ENCODE peak calls at places on chromosome 17, in five cellular contexts. P, W, A, Y and K are unnamed samples. For H3K36me3, the result is how much of the 10 kb centered on the place peaks cover.

GRCh38 chr17:74690409-74690825 is 22.3 kb downstream of the CD300LF start:
- DNase-seq in P (no peak), W (no peak), A (peak), Y (no peak), K (no peak)

GRCh38 chr17:73007447-73007846 is 85.0 kb downstream of the SLC39A11 start:
- DNase-seq in P (no peak), W (no peak), A (no peak), Y (peak), K (peak)

GRCh38 chr17:80277751-80278671 is 17.4 kb downstream of the RNF213 start:
- DNase-seq in P (no peak), W (no peak), A (peak), Y (no peak), K (no peak)

GRCh38 chr17:58710948-58711552 is 18.6 kb downstream of the RAD51C start:
- DNase-seq in P (no peak), W (no peak), A (peak), Y (peak), K (peak)

GRCh38 chr17:30369995-30370394 is 8.7 kb upstream of the CPD start:
- DNase-seq in P (peak), W (no peak), A (no peak), Y (no peak), K (no peak)

GRCh38 chr17:63113167-63113566 is 147.1 kb downstream of the TANC2 start:
- DNase-seq in P (no peak), W (no peak), A (no peak), Y (no peak), K (peak)

GRCh38 chr17:43769859-43770258 is 8.9 kb downstream of the DUSP3 start:
- DNase-seq in P (no peak), W (no peak), A (no peak), Y (no peak), K (no peak)

GRCh38 chr17:82668024-82668630 is 19.9 kb upstream of the WDR45B start:
- DNase-seq in P (no peak), W (no peak), A (no peak), Y (no peak), K (no peak)

GRCh38 chr17:80879723-80880649 is 111.7 kb upstream of the CHMP6 start:
- DNase-seq in P (no peak), W (no peak), A (no peak), Y (no peak), K (peak)

GRCh38 chr17:49624896-49625295 is 49.2 kb downstream of the NXPH3 start:
- DNase-seq in P (no peak), W (no peak), A (no peak), Y (no peak), K (no peak)

GRCh38 chr17:14212401-14212800 is 24.3 kb downstream of the CDRT15 start:
- DNase-seq in P (no peak), W (no peak), A (no peak), Y (no peak), K (no peak)

GRCh38 chr17:4023220-4023619 is 59.0 kb upstream of the ATP2A3 start:
- DNase-seq in P (no peak), W (no peak), A (no peak), Y (no peak), K (no peak)
- H3K36me3 ChIP-seq in P (under half), W (half or more), A (half or more), Y (half or more), K (under half)

DNA sequence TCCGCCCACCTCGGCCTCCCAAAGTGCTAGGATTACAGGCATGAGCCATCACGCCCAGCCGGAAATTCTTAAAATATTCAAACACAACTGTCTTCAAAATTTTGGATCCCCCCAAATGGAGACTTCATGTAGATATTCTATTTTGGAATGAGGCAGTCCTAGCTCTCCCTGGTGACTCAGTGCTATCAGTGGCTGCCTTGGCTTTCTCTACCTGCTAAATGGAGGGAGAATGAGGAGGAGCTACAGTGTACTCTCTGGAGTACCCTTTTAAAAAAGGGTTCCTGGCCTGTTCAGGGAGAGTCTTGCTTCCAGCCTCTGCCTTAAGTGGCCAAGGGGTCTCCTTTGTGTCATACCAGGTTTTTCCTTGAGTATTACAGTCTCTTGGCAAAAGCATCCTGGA is 10.8 kb downstream of the ALKBH5 start:
- DNase-seq in P (no peak), W (no peak), A (no peak), Y (no peak), K (no peak)
- H3K36me3 ChIP-seq in P (under half), W (under half), A (half or more), Y (half or more), K (half or more)

GRCh38 chr17:34997355-34997862 is 17.1 kb downstream of the LIG3 start:
- DNase-seq in P (no peak), W (no peak), A (peak), Y (peak), K (no peak)

GRCh38 chr17:34999456-34999855 is 19.1 kb downstream of the LIG3 start:
- DNase-seq in P (no peak), W (no peak), A (no peak), Y (no peak), K (no peak)

GRCh38 chr17:34996422-34997029 is 16.2 kb downstream of the LIG3 start:
- DNase-seq in P (no peak), W (no peak), A (no peak), Y (no peak), K (no peak)

GRCh38 chr17:35001549-35001948 is 21.2 kb downstream of the LIG3 start:
- DNase-seq in P (no peak), W (no peak), A (no peak), Y (no peak), K (no peak)

DNA sequence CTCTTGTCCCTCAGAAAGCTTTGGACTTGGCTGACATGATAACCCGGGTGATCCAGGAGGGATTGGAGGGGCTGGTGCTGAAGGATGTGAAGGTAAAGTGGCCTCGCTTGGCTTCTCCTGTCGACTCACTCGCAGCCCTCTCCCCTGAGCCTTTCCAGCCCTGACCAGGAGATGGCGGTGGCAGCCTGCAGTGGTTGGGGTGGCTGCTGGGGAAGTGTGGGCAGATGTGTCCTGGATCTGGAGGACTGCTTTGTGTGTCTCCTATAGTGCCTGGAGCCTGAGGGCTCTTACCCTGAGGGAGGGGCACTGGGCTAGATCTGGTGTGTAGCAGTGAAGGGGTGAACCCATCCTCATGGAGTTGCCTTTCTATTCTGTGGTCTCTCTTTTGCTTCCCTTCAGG is 17.9 kb downstream of the LIG3 start:
- DNase-seq in P (no peak), W (peak), A (peak), Y (peak), K (peak)
- H3K36me3 ChIP-seq in P (under half), W (half or more), A (under half), Y (half or more), K (half or more)

DNA sequence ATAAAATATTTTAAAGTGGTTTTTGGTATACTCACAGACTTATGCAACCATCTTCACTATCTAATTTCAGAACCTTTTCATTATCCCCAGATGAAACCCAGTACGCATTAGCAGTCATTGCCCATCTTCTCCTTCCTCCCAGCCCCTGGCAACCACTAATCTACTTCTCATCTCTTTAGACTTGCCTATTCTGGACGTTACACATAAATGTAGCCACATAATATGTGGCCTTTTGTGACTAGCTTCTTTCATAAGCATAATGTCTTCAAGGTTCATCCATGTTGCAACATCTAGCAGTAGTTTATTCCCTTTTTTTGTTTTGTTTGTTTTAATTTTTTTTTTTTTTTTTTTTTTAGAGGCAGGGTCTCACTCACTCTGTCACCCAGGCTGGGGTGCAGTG is 28.5 kb upstream of the C17orf107 start:
- DNase-seq in P (no peak), W (no peak), A (no peak), Y (no peak), K (no peak)
- H3K36me3 ChIP-seq in P (under half), W (under half), A (under half), Y (under half), K (under half)

GRCh38 chr17:47684535-47685193 is 9.3 kb upstream of the TBKBP1 start:
- DNase-seq in P (no peak), W (no peak), A (no peak), Y (no peak), K (no peak)
- H3K36me3 ChIP-seq in P (under half), W (under half), A (under half), Y (under half), K (half or more)

GRCh38 chr17:2462481-2462880 is 49.2 kb downstream of the METTL16 start:
- DNase-seq in P (no peak), W (no peak), A (no peak), Y (no peak), K (no peak)
- H3K36me3 ChIP-seq in P (under half), W (under half), A (under half), Y (half or more), K (under half)

GRCh38 chr17:57006040-57006439 is 28.1 kb downstream of the SCPEP1 start:
- DNase-seq in P (no peak), W (no peak), A (peak), Y (no peak), K (no peak)

GRCh38 chr17:57002904-57003303 is 25.0 kb downstream of the SCPEP1 start:
- DNase-seq in P (no peak), W (no peak), A (no peak), Y (no peak), K (no peak)

GRCh38 chr17:57008958-57009357 is 31.0 kb downstream of the SCPEP1 start:
- DNase-seq in P (no peak), W (no peak), A (no peak), Y (no peak), K (no peak)

GRCh38 chr17:57001541-57001940 is 23.6 kb downstream of the SCPEP1 start:
- DNase-seq in P (no peak), W (no peak), A (no peak), Y (no peak), K (peak)

GRCh38 chr17:57004944-57005579 is 27.1 kb downstream of the SCPEP1 start:
- DNase-seq in P (no peak), W (no peak), A (no peak), Y (peak), K (no peak)
- H3K36me3 ChIP-seq in P (under half), W (under half), A (under half), Y (half or more), K (under half)